ENCODE peak calls at places on chromosomes 16 and 17, in four cellular contexts. H, S, X and N are unnamed samples.

GRCh38 chr16:67415872-67416793 is at the start of gene ZDHHC1:
- DNase-seq in X (peak; percentile 96), S (peak; percentile 76), H (peak; percentile 89), N (peak; percentile 81)

GRCh38 chr16:35735403-35736251 is 2276.2 kb downstream of the TP53TG3F start:
- DNase-seq in X (no peak), H (peak; percentile 63), S (no peak), N (no peak)

GRCh38 chr16:11949527-11949926 is 7.7 kb upstream of the NPIPB2 start:
- DNase-seq in H (no peak), S (no peak), X (peak; percentile 68), N (peak; percentile 65)

GRCh38 chr16:81848306-81848853 is 69.3 kb downstream of the PLCG2 start:
- DNase-seq in S (no peak), H (no peak), X (no peak), N (no peak)

GRCh38 chr17:50219345-50219744 is 17.9 kb upstream of the COL1A1 start:
- DNase-seq in X (no peak), H (no peak), S (no peak), N (no peak)

GRCh38 chr17:77651983-77652382 is 306.5 kb upstream of the TNRC6C start:
- DNase-seq in H (no peak), X (no peak), S (no peak), N (no peak)

GRCh38 chr17:45200701-45201100 is 21.0 kb upstream of the FMNL1 start:
- DNase-seq in X (no peak), S (peak; percentile 55), H (no peak), N (peak; percentile 39)

GRCh38 chr17:75689441-75689873 is 22.3 kb downstream of the SAP30BP start:
- DNase-seq in S (no peak), H (peak; percentile 17), X (no peak), N (no peak)

GRCh38 chr16:27480761-27481160 is 69.0 kb downstream of the GTF3C1 start:
- DNase-seq in X (no peak), S (no peak), H (peak; percentile 38), N (no peak)

GRCh38 chr16:10668322-10669045 is 26.2 kb downstream of the TEKT5 start:
- DNase-seq in H (no peak), S (no peak), X (peak; percentile 69), N (no peak)

GRCh38 chr16:58129097-58129936 is at the start of gene CFAP20:
- DNase-seq in X (peak; percentile 95), S (peak; percentile 99), H (peak; percentile 99), N (peak; percentile 99)

GRCh38 chr17:15657868-15658775 is 26.0 kb downstream of the TRIM16 start:
- DNase-seq in X (no peak), S (no peak), H (no peak), N (no peak)

GRCh38 chr17:55699178-55699865 is 23.3 kb downstream of the TMEM100 start:
- DNase-seq in H (no peak), X (no peak), S (no peak), N (no peak)

GRCh38 chr17:79855331-79856124 is 16.3 kb upstream of the CBX4 start:
- DNase-seq in S (no peak), H (peak; percentile 48), X (no peak), N (no peak)

GRCh38 chr16:69926241-69926640 is 24.9 kb upstream of the CLEC18A start:
- DNase-seq in H (no peak), S (no peak), X (no peak), N (no peak)

GRCh38 chr16:78528265-78528664 is 428.8 kb downstream of the WWOX start:
- DNase-seq in S (no peak), X (no peak), H (no peak), N (no peak)

GRCh38 chr16:20938426-20938825 is 37.9 kb downstream of the LYRM1 start:
- DNase-seq in H (no peak), X (no peak), S (no peak), N (no peak)

GRCh38 chr16:85659805-85660511 is 28.8 kb downstream of the GINS2 start:
- DNase-seq in S (peak; percentile 77), X (peak; percentile 93), H (peak; percentile 81), N (peak; percentile 88)